ENCODE peak calls at places on chromosomes 11 and 22, in eight cellular contexts. N is heart left ventricle; W is hepatocyte; Z is bronchial epithelial cell; Q is hypothalamus; P is activated effector memory CD4-positive, alpha-beta T cell treated with anti-CD3 and anti-CD28 coated beads, Interleukin-2, amount 50 U/mL, for 16 hours; F is mesendoderm; Y is fibroblast of lung. R is an unnamed sample.

GRCh38 chr22:45804986-45805325 is 133.3 kb downstream of the ATXN10 start:
- DNase-seq in N (no peak), W (no peak), Z (peak), Q (no peak), P (no peak), F (no peak), Y (peak), R (peak)

GRCh38 chr22:47033648-47034000 is 271.2 kb downstream of the TBC1D22A start:
- DNase-seq in N (peak), W (no peak), Z (no peak), Q (no peak), P (no peak), F (no peak), Y (no peak), R (no peak)

GRCh38 chr11:8814923-8815240 is 96.1 kb upstream of the AKIP1 start:
- DNase-seq in N (no peak), W (no peak), Z (no peak), Q (no peak), P (no peak), F (peak), Y (no peak), R (no peak)

GRCh38 chr11:96760306-96760705 is 370.5 kb downstream of the JRKL start:
- DNase-seq in N (no peak), W (no peak), Z (peak), Q (no peak), P (no peak), F (no peak), Y (no peak), R (no peak)

GRCh38 chr11:130719516-130719915 is 196.8 kb downstream of the SNX19 start:
- DNase-seq in N (no peak), W (no peak), Z (no peak), Q (no peak), P (no peak), F (no peak), Y (peak), R (peak)

GRCh38 chr11:69949327-69949726 is 128.8 kb upstream of the ANO1 start:
- DNase-seq in N (peak), W (peak), Z (peak), Q (no peak), P (no peak), F (peak), Y (peak), R (peak)

GRCh38 chr11:69234740-69235710 is 58.9 kb upstream of the MYEOV start:
- DNase-seq in N (no peak), W (no peak), Z (no peak), Q (no peak), P (no peak), F (peak), Y (no peak), R (no peak)

GRCh38 chr22:50731811-50732624 is 6.0 kb upstream of the ACR start:
- DNase-seq in N (peak), W (peak), Z (peak), Q (no peak), P (peak), F (no peak), Y (peak), R (peak)

GRCh38 chr22:27370281-27370680 is 431.3 kb downstream of the MN1 start:
- DNase-seq in N (no peak), W (no peak), Z (peak), Q (no peak), P (no peak), F (peak), Y (no peak), R (no peak)

GRCh38 chr11:57414612-57415212 is 12.2 kb downstream of the SLC43A3 start:
- DNase-seq in N (no peak), W (no peak), Z (no peak), Q (no peak), P (no peak), F (no peak), Y (no peak), R (no peak)

GRCh38 chr11:3196161-3197043 is 22.2 kb downstream of the MRGPRG start:
- DNase-seq in N (peak), W (no peak), Z (no peak), Q (no peak), P (peak), F (no peak), Y (no peak), R (no peak)

GRCh38 chr22:31926969-31927368 is 17.4 kb upstream of the YWHAH start:
- DNase-seq in N (no peak), W (no peak), Z (peak), Q (peak), P (no peak), F (peak), Y (no peak), R (no peak)

GRCh38 chr11:5107285-5107684 is 30.9 kb downstream of the OR52A5 start:
- DNase-seq in N (no peak), W (no peak), Z (no peak), Q (no peak), P (no peak), F (peak), Y (no peak), R (no peak)

R was measured in cardiac fibroblast.